ENCODE peak calls at places on chromosomes 16 and 17, in five cellular contexts. One of them, this sample, is unnamed.

GRCh38 chr16:81012974-81013373 is 6.0 kb downstream of the CENPN start:
- DNase-seq in endodermal cell: no peak
- DNase-seq in lung: no peak
- DNase-seq in Caco-2: no peak
- DNase-seq in PC-9: no peak
- DNase-seq in this sample: no peak

GRCh38 chr16:14309001-14309886 is 238.1 kb downstream of the MRTFB start:
- DNase-seq in endodermal cell: peak
- DNase-seq in lung: no peak
- DNase-seq in Caco-2: peak
- DNase-seq in PC-9: peak
- DNase-seq in this sample: no peak

GRCh38 chr17:17870292-17870691 is 33.5 kb upstream of the SREBF1 start:
- DNase-seq in endodermal cell: peak
- DNase-seq in lung: no peak
- DNase-seq in Caco-2: no peak
- DNase-seq in PC-9: no peak
- DNase-seq in this sample: no peak

GRCh38 chr17:67718325-67718941 is 697 bp downstream of the NOL11 start:
- DNase-seq in endodermal cell: peak
- DNase-seq in lung: no peak
- DNase-seq in Caco-2: no peak
- DNase-seq in PC-9: no peak
- DNase-seq in this sample: peak

GRCh38 chr16:84754353-84754856 is 54.6 kb downstream of the USP10 start:
- DNase-seq in endodermal cell: peak
- DNase-seq in lung: peak
- DNase-seq in Caco-2: peak
- DNase-seq in PC-9: peak
- DNase-seq in this sample: peak

GRCh38 chr16:53999123-53999522 is 287.5 kb downstream of the IRX3 start:
- DNase-seq in endodermal cell: no peak
- DNase-seq in lung: no peak
- DNase-seq in Caco-2: no peak
- DNase-seq in PC-9: no peak
- DNase-seq in this sample: no peak

GRCh38 chr17:31260151-31260550 is 36.9 kb downstream of the OMG start:
- DNase-seq in endodermal cell: no peak
- DNase-seq in lung: no peak
- DNase-seq in Caco-2: no peak
- DNase-seq in PC-9: no peak
- DNase-seq in this sample: no peak

GRCh38 chr16:67391424-67392300 is 1.6 kb downstream of the TPPP3 start:
- DNase-seq in endodermal cell: no peak
- DNase-seq in lung: no peak
- DNase-seq in Caco-2: no peak
- DNase-seq in PC-9: no peak
- DNase-seq in this sample: no peak

GRCh38 chr16:81996664-81997529 is 14.4 kb downstream of the SDR42E1 start:
- DNase-seq in endodermal cell: peak
- DNase-seq in lung: no peak
- DNase-seq in Caco-2: peak
- DNase-seq in PC-9: no peak
- DNase-seq in this sample: peak

GRCh38 chr16:31113420-31114124 is 3.9 kb upstream of the KAT8 start:
- DNase-seq in endodermal cell: no peak
- DNase-seq in lung: no peak
- DNase-seq in Caco-2: peak
- DNase-seq in PC-9: no peak
- DNase-seq in this sample: no peak

GRCh38 chr17:33234930-33235685 is 58.0 kb downstream of the ASIC2 start:
- DNase-seq in endodermal cell: no peak
- DNase-seq in lung: peak
- DNase-seq in Caco-2: no peak
- DNase-seq in PC-9: peak
- DNase-seq in this sample: peak

GRCh38 chr17:67819722-67820121 is 5.6 kb upstream of the BPTF start:
- DNase-seq in endodermal cell: no peak
- DNase-seq in lung: no peak
- DNase-seq in Caco-2: no peak
- DNase-seq in PC-9: no peak
- DNase-seq in this sample: no peak

GRCh38 chr17:81583589-81584337 is 31.6 kb upstream of the FAAP100 start:
- DNase-seq in endodermal cell: no peak
- DNase-seq in lung: no peak
- DNase-seq in Caco-2: no peak
- DNase-seq in PC-9: no peak
- DNase-seq in this sample: peak

GRCh38 chr16:22898874-22899348 is 84.9 kb downstream of the HS3ST2 start:
- DNase-seq in endodermal cell: peak
- DNase-seq in lung: peak
- DNase-seq in Caco-2: peak
- DNase-seq in PC-9: peak
- DNase-seq in this sample: peak

GRCh38 chr16:85402910-85403692 is 210.0 kb upstream of the GSE1 start:
- DNase-seq in endodermal cell: peak
- DNase-seq in lung: no peak
- DNase-seq in Caco-2: peak
- DNase-seq in PC-9: no peak
- DNase-seq in this sample: peak

GRCh38 chr16:79648846-79649245 is 48.3 kb upstream of the MAF start:
- DNase-seq in endodermal cell: no peak
- DNase-seq in lung: no peak
- DNase-seq in Caco-2: no peak
- DNase-seq in PC-9: no peak
- DNase-seq in this sample: no peak

GRCh38 chr17:81808778-81809555 is 5.0 kb downstream of the GCGR start:
- DNase-seq in endodermal cell: no peak
- DNase-seq in lung: no peak
- DNase-seq in Caco-2: peak
- DNase-seq in PC-9: no peak
- DNase-seq in this sample: no peak

GRCh38 chr16:86931410-86931941 is 353.1 kb downstream of the FOXL1 start:
- DNase-seq in endodermal cell: no peak
- DNase-seq in lung: no peak
- DNase-seq in Caco-2: no peak
- DNase-seq in PC-9: no peak
- DNase-seq in this sample: peak

GRCh38 chr16:66653581-66654350 is 42.8 kb downstream of the CMTM4 start:
- DNase-seq in endodermal cell: no peak
- DNase-seq in lung: no peak
- DNase-seq in Caco-2: no peak
- DNase-seq in PC-9: no peak
- DNase-seq in this sample: peak

GRCh38 chr16:86946396-86946795 is 368.0 kb downstream of the FOXL1 start:
- DNase-seq in endodermal cell: peak
- DNase-seq in lung: no peak
- DNase-seq in Caco-2: peak
- DNase-seq in PC-9: no peak
- DNase-seq in this sample: no peak

GRCh38 chr17:30503558-30503957 is 26.4 kb downstream of the GOSR1 start:
- DNase-seq in endodermal cell: no peak
- DNase-seq in lung: no peak
- DNase-seq in Caco-2: no peak
- DNase-seq in PC-9: no peak
- DNase-seq in this sample: no peak

GRCh38 chr16:995783-996182 is 14.2 kb downstream of the SOX8 start:
- DNase-seq in endodermal cell: no peak
- DNase-seq in lung: no peak
- DNase-seq in Caco-2: no peak
- DNase-seq in PC-9: no peak
- DNase-seq in this sample: no peak

GRCh38 chr16:67296422-67296821 is 17.1 kb downstream of the PLEKHG4 start:
- DNase-seq in endodermal cell: no peak
- DNase-seq in lung: no peak
- DNase-seq in Caco-2: no peak
- DNase-seq in PC-9: peak
- DNase-seq in this sample: peak

GRCh38 chr17:4607773-4608187 is 23.5 kb downstream of the SMTNL2 start:
- DNase-seq in endodermal cell: peak
- DNase-seq in lung: peak
- DNase-seq in Caco-2: no peak
- DNase-seq in PC-9: no peak
- DNase-seq in this sample: peak

GRCh38 chr17:260031-260791 is 78.8 kb upstream of the DOC2B start:
- DNase-seq in endodermal cell: peak
- DNase-seq in lung: no peak
- DNase-seq in Caco-2: no peak
- DNase-seq in PC-9: no peak
- DNase-seq in this sample: no peak

GRCh38 chr17:9220466-9221230 is 199.3 kb downstream of the NTN1 start:
- DNase-seq in endodermal cell: no peak
- DNase-seq in lung: no peak
- DNase-seq in Caco-2: no peak
- DNase-seq in PC-9: no peak
- DNase-seq in this sample: no peak

GRCh38 chr16:65537336-65537735 is 415.5 kb upstream of the CDH11 start:
- DNase-seq in endodermal cell: no peak
- DNase-seq in lung: no peak
- DNase-seq in Caco-2: no peak
- DNase-seq in PC-9: no peak
- DNase-seq in this sample: no peak

GRCh38 chr16:86048221-86048620 is 149.3 kb downstream of the IRF8 start:
- DNase-seq in endodermal cell: peak
- DNase-seq in lung: no peak
- DNase-seq in Caco-2: no peak
- DNase-seq in PC-9: no peak
- DNase-seq in this sample: no peak

GRCh38 chr16:71344315-71344905 is 14.1 kb upstream of the CALB2 start:
- DNase-seq in endodermal cell: peak
- DNase-seq in lung: no peak
- DNase-seq in Caco-2: no peak
- DNase-seq in PC-9: peak
- DNase-seq in this sample: no peak

GRCh38 chr17:82303944-82304808 is 13.2 kb downstream of the CD7 start:
- DNase-seq in endodermal cell: no peak
- DNase-seq in lung: no peak
- DNase-seq in Caco-2: no peak
- DNase-seq in PC-9: no peak
- DNase-seq in this sample: no peak

DNA sequence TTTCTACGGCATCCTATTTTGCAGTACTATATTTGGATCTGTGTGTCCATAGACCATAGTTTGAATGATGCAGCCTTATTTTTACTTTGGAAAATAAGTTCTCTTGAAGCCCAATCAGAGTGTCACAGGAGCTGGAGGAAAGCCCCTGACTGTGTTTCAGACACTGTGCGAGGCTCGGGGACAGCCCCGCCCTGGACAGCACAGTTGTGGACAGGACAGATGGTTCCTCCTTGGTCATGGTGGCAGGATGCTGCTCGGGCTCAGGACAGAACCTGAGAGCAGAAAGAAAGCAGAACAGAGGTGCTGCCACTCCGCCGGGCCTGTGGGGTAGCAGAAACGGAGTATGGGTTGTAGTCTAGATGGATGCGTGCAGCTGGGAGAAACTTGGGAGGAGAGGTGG is 23.0 kb downstream of the BANP start:
- DNase-seq in endodermal cell: peak
- DNase-seq in lung: no peak
- DNase-seq in Caco-2: no peak
- DNase-seq in PC-9: no peak
- DNase-seq in this sample: no peak
- H3K4me3 ChIP-seq in endodermal cell: no peak
- H3K4me3 ChIP-seq in lung: no peak
- H3K4me3 ChIP-seq in Caco-2: no peak
- H3K4me3 ChIP-seq in PC-9: no peak
- H3K4me3 ChIP-seq in this sample: no peak

GRCh38 chr17:74541176-74542111 is 4.5 kb downstream of the CD300C start:
- DNase-seq in endodermal cell: no peak
- DNase-seq in lung: no peak
- DNase-seq in Caco-2: no peak
- DNase-seq in PC-9: no peak
- DNase-seq in this sample: no peak

GRCh38 chr17:74542166-74542565 is 3.7 kb downstream of the CD300C start:
- DNase-seq in endodermal cell: no peak
- DNase-seq in lung: no peak
- DNase-seq in Caco-2: no peak
- DNase-seq in PC-9: no peak
- DNase-seq in this sample: no peak

GRCh38 chr17:74536890-74537289 is 5.6 kb upstream of the CD300LB start:
- DNase-seq in endodermal cell: no peak
- DNase-seq in lung: no peak
- DNase-seq in Caco-2: no peak
- DNase-seq in PC-9: no peak
- DNase-seq in this sample: no peak

GRCh38 chr17:74542727-74543383 is 3.1 kb downstream of the CD300C start:
- DNase-seq in endodermal cell: no peak
- DNase-seq in lung: no peak
- DNase-seq in Caco-2: no peak
- DNase-seq in PC-9: no peak
- DNase-seq in this sample: no peak

DNA sequence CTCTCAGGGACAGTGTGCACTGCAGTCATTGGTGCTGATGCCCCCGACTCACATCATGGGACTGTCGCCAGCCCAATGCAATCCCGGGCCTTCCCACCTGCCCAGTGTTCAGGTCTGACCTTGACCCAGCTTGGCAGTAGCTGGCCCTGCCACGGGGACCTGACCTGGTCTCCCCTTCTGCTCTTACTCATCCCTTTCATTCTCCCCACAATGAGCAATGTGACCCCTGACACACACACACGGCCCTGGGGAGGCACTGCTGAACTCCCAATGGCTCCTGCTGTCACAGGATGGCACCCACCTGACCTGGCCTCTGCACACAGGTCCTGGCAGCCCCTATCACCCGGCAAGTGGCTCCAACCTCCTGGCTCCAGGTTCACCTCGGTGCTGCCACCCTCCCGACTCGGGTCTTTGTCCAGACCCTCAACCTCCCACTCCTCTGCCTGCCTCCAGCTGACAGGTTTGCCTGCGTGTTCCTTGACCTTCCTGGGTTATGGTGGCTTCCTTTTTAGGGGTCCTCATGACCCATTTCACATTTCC is 6.6 kb downstream of the CD300C start:
- DNase-seq in endodermal cell: no peak
- DNase-seq in lung: no peak
- DNase-seq in Caco-2: no peak
- DNase-seq in PC-9: no peak
- DNase-seq in this sample: no peak
- TF ChIP-seq CTCF in endodermal cell: no peak
- TF ChIP-seq CTCF in lung: no peak
- TF ChIP-seq CTCF in Caco-2: no peak
- TF ChIP-seq CTCF in PC-9: no peak
- TF ChIP-seq CTCF in this sample: no peak

DNA sequence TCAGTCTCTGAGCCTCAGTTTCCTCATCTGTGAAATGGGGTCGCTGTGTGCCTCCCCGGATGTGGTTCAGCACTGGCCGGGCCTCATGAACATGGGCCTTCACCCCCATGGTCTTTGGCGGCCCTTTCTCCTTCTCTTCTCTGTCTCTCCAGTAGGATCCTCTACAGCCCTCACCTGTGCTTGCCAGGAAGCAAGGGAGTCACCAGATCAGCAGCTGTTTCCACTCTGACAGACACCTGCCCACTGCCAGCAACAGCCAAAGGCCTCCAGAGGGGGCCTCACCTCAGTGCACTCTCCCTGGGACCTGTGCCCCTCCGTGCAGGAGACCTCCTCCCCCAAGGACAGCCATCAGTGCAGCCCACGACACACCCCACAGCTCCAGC is 89.4 kb downstream of the C16orf78 start:
- DNase-seq in endodermal cell: peak
- DNase-seq in lung: no peak
- DNase-seq in Caco-2: no peak
- DNase-seq in PC-9: no peak
- DNase-seq in this sample: no peak
- H3K4me3 ChIP-seq in endodermal cell: no peak
- H3K4me3 ChIP-seq in lung: no peak
- H3K4me3 ChIP-seq in Caco-2: no peak
- H3K4me3 ChIP-seq in PC-9: no peak
- H3K4me3 ChIP-seq in this sample: no peak

GRCh38 chr17:41417576-41418015 is 6.8 kb downstream of the KRT37 start:
- DNase-seq in endodermal cell: peak
- DNase-seq in lung: no peak
- DNase-seq in Caco-2: peak
- DNase-seq in PC-9: peak
- DNase-seq in this sample: no peak
- TF ChIP-seq CTCF in endodermal cell: peak
- TF ChIP-seq CTCF in lung: no peak
- TF ChIP-seq CTCF in Caco-2: peak
- TF ChIP-seq CTCF in PC-9: peak
- TF ChIP-seq CTCF in this sample: peak